ENCODE peak calls at places on chromosomes 1 and 21, in five cellular contexts. G is putamen; X is substantia nigra; M is fibroblast of lung; I is stimulated activated CD4-positive, alpha-beta T cell treated with anti-CD3 and anti-CD28 coated beads, TNF-alpha, amount 100 ng/mL, for 24 hours. U is an unnamed sample.

GRCh38 chr1:58782308-58783089 is 1.3 kb downstream of the JUN start:
- DNase-seq in G (peak), X (peak), M (peak), I (peak), U (peak)

GRCh38 chr1:59685666-59686065 is 129.1 kb upstream of the HOOK1 start:
- DNase-seq in G (no peak), X (no peak), M (no peak), I (no peak), U (no peak)

GRCh38 chr1:29933110-29933509 is 696.8 kb downstream of the PTPRU start:
- DNase-seq in G (no peak), X (no peak), M (no peak), I (no peak), U (no peak)

GRCh38 chr1:46767649-46768282 is 31.1 kb upstream of the CYP4B1 start:
- DNase-seq in G (no peak), X (no peak), M (no peak), I (no peak), U (no peak)

GRCh38 chr1:58403894-58404293 is 142.6 kb downstream of the OMA1 start:
- DNase-seq in G (no peak), X (no peak), M (no peak), I (no peak), U (no peak)

GRCh38 chr21:44800971-44801467 is 601 bp downstream of the UBE2G2 start:
- DNase-seq in G (no peak), X (no peak), M (peak), I (no peak), U (no peak)

GRCh38 chr1:109643385-109644230 is 12.3 kb upstream of the GSTM4 start:
- DNase-seq in G (no peak), X (peak), M (peak), I (peak), U (peak)

GRCh38 chr1:190478193-190479007 is 736 bp upstream of the BRINP3 start:
- DNase-seq in G (no peak), X (no peak), M (peak), I (no peak), U (peak)

GRCh38 chr1:13699510-13699909 is 478 bp upstream of the PRDM2 start:
- DNase-seq in G (no peak), X (no peak), M (peak), I (no peak), U (peak)

GRCh38 chr1:226608699-226609505 is 60.3 kb downstream of the STUM start:
- DNase-seq in G (peak), X (peak), M (peak), I (peak), U (peak)

GRCh38 chr1:163107655-163108054 is 38.5 kb downstream of the RGS4 start:
- DNase-seq in G (no peak), X (no peak), M (no peak), I (no peak), U (no peak)

GRCh38 chr21:41397416-41397815 is 28.6 kb upstream of the MX1 start:
- DNase-seq in G (no peak), X (no peak), M (no peak), I (no peak), U (no peak)

GRCh38 chr1:36309397-36309796 is 3.2 kb downstream of the SH3D21 start:
- DNase-seq in G (no peak), X (no peak), M (no peak), I (no peak), U (no peak)

GRCh38 chr1:59692591-59692990 is 122.2 kb upstream of the HOOK1 start:
- DNase-seq in G (no peak), X (no peak), M (peak), I (no peak), U (no peak)

U was measured in globus pallidus.